ENCODE peak calls at places on chromosome 10, in four cellular contexts. A is HepG2, Z is GM12878, P is K562. G is an unnamed sample.

GRCh38 chr10:80504158-80504811 is 33.4 kb upstream of the SH2D4B start:
- DNase-seq in Z (no peak), A (no peak), P (peak; percentile 83), G (no peak)

GRCh38 chr10:74071151-74071550 is 73.2 kb downstream of the VCL start:
- DNase-seq in A (no peak), P (no peak), Z (no peak), G (no peak)

GRCh38 chr10:66990431-66990830 is 64.6 kb downstream of the LRRTM3 start:
- DNase-seq in P (no peak), Z (no peak), A (no peak), G (no peak)

GRCh38 chr10:21047511-21047910 is 150.4 kb upstream of the NEBL start:
- DNase-seq in A (no peak), Z (no peak), P (no peak), G (no peak)

GRCh38 chr10:30176182-30176581 is 116.8 kb upstream of the JCAD start:
- DNase-seq in Z (no peak), P (no peak), A (no peak), G (no peak)

GRCh38 chr10:104339469-104340098 is 1.3 kb upstream of the ITPRIP start:
- DNase-seq in Z (no peak), P (no peak), A (peak; percentile 56), G (no peak)

GRCh38 chr10:5545011-5545410 is 20.2 kb downstream of the CALML3 start:
- DNase-seq in P (no peak), Z (no peak), A (no peak), G (no peak)

GRCh38 chr10:12195603-12196506 is at the start of the genes CDC123 and NUDT5:
- DNase-seq in Z (peak; percentile 81), P (peak; percentile 79), A (peak; percentile 81), G (peak; percentile 81)

GRCh38 chr10:15237351-15237750 is 68.9 kb upstream of the NMT2 start:
- DNase-seq in Z (no peak), P (peak; percentile 24), A (no peak), G (no peak)

GRCh38 chr10:48484911-48485310 is 120.0 kb downstream of the ARHGAP22 start:
- DNase-seq in Z (no peak), A (peak; percentile 11), P (no peak), G (no peak)

GRCh38 chr10:3584926-3585784 is 199.9 kb downstream of the KLF6 start:
- DNase-seq in P (no peak), Z (no peak), A (no peak), G (no peak)

GRCh38 chr10:75115137-75115536 is 3.7 kb downstream of the SAMD8 start:
- DNase-seq in P (no peak), Z (no peak), A (no peak), G (no peak)

GRCh38 chr10:27783660-27784059 is 38.0 kb upstream of the MKX start:
- DNase-seq in Z (no peak), A (peak; percentile 23), P (peak; percentile 6), G (peak; percentile 46)

GRCh38 chr10:126459032-126459831 is 71.0 kb upstream of the ADAM12 start:
- DNase-seq in A (no peak), P (no peak), Z (no peak), G (no peak)

GRCh38 chr10:109773818-109774440 is 149.4 kb downstream of the XPNPEP1 start:
- DNase-seq in Z (no peak), P (peak; percentile 16), A (peak; percentile 26), G (peak; percentile 32)

GRCh38 chr10:24713086-24713485 is 10.6 kb downstream of the ARHGAP21 start:
- DNase-seq in Z (no peak), P (no peak), A (no peak), G (no peak)

GRCh38 chr10:53387546-53387945 is 615.0 kb upstream of the MBL2 start:
- DNase-seq in P (no peak), A (no peak), Z (no peak), G (no peak)

GRCh38 chr10:50063100-50063499 is 4.7 kb upstream of the WASHC2A start:
- DNase-seq in P (peak; percentile 13), A (no peak), Z (no peak), G (peak; percentile 12)

GRCh38 chr10:123381271-123381670 is 227.1 kb downstream of the BUB3 start:
- DNase-seq in P (no peak), Z (no peak), A (peak; percentile 3), G (no peak)

GRCh38 chr10:66746246-66746645 is 179.6 kb upstream of the LRRTM3 start:
- DNase-seq in P (no peak), Z (no peak), A (no peak), G (no peak)

GRCh38 chr10:28991326-28991725 is 297.5 kb upstream of the LYZL1 start:
- DNase-seq in A (peak; percentile 30), P (no peak), Z (no peak), G (no peak)

GRCh38 chr10:131580076-131580652 is 268.6 kb upstream of the TCERG1L start:
- DNase-seq in P (no peak), A (no peak), Z (no peak), G (no peak)

GRCh38 chr10:99374972-99375371 is 45.8 kb downstream of the CNNM1 start:
- DNase-seq in A (no peak), Z (no peak), P (no peak), G (no peak)

GRCh38 chr10:42491001-42491592 is 147.3 kb downstream of the ZNF33B start:
- DNase-seq in Z (no peak), P (no peak), A (no peak), G (no peak)

GRCh38 chr10:132142396-132143161 is 44.2 kb upstream of the DPYSL4 start:
- DNase-seq in P (peak; percentile 77), A (no peak), Z (no peak), G (peak; percentile 89)

GRCh38 chr10:111498560-111498959 is 421.7 kb downstream of the ADRA2A start:
- DNase-seq in Z (no peak), P (no peak), A (no peak), G (no peak)

GRCh38 chr10:119658274-119658673 is 7.1 kb downstream of the BAG3 start:
- DNase-seq in A (peak; percentile 63), Z (no peak), P (peak; percentile 52), G (no peak)

GRCh38 chr10:100998183-100998990 is 1.2 kb upstream of the LZTS2 start:
- DNase-seq in P (peak; percentile 68), Z (no peak), A (peak; percentile 78), G (peak; percentile 83)

GRCh38 chr10:34191399-34191798 is 623.7 kb downstream of the PARD3 start:
- DNase-seq in P (no peak), A (no peak), Z (no peak), G (no peak)

GRCh38 chr10:75179657-75180177 is 30.9 kb upstream of the VDAC2 start:
- DNase-seq in Z (no peak), P (no peak), A (no peak), G (no peak)

GRCh38 chr10:126391162-126391880 is 3.0 kb upstream of the ADAM12 start:
- DNase-seq in P (no peak), Z (no peak), A (no peak), G (no peak)

GRCh38 chr10:98431016-98431415 is 15.7 kb downstream of the HPS1 start:
- DNase-seq in A (no peak), P (no peak), Z (no peak), G (no peak)

GRCh38 chr10:62779487-62780248 is 24.9 kb upstream of the ADO start:
- DNase-seq in A (no peak), Z (peak; percentile 84), P (no peak), G (no peak)

GRCh38 chr10:83214178-83214577 is 925.1 kb upstream of the GHITM start:
- DNase-seq in P (no peak), Z (no peak), A (no peak), G (no peak)

GRCh38 chr10:21056461-21056860 is 159.3 kb upstream of the NEBL start:
- DNase-seq in A (no peak), P (no peak), Z (no peak), G (no peak)

GRCh38 chr10:4653160-4653559 is 172.8 kb upstream of the AKR1E2 start:
- DNase-seq in A (no peak), P (no peak), Z (no peak), G (peak; percentile 61)

DNA sequence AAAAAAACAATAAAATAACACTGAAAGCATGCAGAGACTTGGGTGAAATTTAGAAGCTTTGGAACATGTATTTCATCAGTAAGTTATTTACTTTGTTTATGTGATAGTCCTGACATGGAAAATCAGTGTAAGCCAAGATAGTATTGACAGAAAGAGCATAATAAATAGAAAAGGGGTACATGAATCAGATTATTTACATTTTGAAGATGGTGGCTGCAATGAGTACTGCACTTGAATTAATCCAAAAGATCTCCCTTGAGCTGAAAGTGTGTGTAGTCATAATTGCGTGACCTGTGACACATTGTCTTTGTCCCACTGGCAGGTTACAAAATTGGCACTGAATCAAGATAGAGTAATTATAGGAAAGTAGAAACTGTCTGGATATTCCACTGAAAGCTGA is 562.9 kb downstream of the GFRA1 start:
- DNase-seq in Z (no peak), P (no peak), A (no peak), G (no peak)
- TF ChIP-seq BHLHE40 in Z (no peak), P (no peak), A (no peak), G (no peak)

DNA sequence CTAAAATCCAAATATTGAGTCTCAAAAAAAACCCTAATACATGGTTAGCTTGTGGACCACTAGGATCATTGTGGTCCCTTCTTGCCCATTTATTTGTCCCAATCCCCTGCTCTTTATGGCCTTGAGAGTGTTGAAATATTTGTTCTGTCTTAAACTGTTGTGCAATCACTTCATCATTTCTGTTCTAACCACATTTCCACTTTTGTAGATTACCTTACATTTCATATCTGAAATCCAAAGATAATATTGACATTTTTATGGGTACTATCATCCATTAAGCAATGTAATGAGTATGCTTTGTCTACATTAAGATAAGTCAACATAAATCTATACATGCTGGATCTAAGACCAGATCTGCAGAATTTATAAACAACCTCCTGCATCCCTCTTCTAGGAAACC is 359.5 kb upstream of the CELF2 start:
- DNase-seq in P (no peak), A (no peak), Z (no peak), G (no peak)
- TF ChIP-seq FOXM1 in P (no peak), A (no peak), Z (no peak), G (no peak)

GRCh38 chr10:71132321-71132810 is 80.0 kb upstream of the UNC5B start:
- DNase-seq in A (no peak), P (no peak), Z (no peak), G (no peak)
- TF ChIP-seq BHLHE40 in A (no peak), P (no peak), Z (no peak), G (no peak)

GRCh38 chr10:103246328-103246727 is 641 bp downstream of the RPEL1 start:
- DNase-seq in Z (no peak), P (no peak), A (no peak), G (no peak)
- TF ChIP-seq FOXM1 in Z (no peak), P (no peak), A (no peak), G (no peak)

G was measured in HEK293T.